ENCODE peak calls at places on chromosomes 11 and 22, in five cellular contexts. F is HCT116, P is GM12878, R is SK-N-SH, C is HepG2. X is an unnamed sample.
A peak's percentile ranks its signal among the peaks of the same experiment; 100 is the strongest.

GRCh38 chr22:37171662-37172061 is 16.4 kb downstream of the C1QTNF6 start:
- DNase-seq in P (no peak), C (no peak), R (peak; percentile 1), F (no peak), X (no peak)

GRCh38 chr11:123103326-123103980 is 41.5 kb upstream of the HSPA8 start:
- DNase-seq in F (peak; percentile 60), C (peak; percentile 18), R (peak; percentile 76), P (no peak), X (peak; percentile 33)

GRCh38 chr11:108817971-108818370 is 153.1 kb downstream of the DDX10 start:
- DNase-seq in P (no peak), R (no peak), C (peak; percentile 33), F (no peak), X (no peak)

GRCh38 chr11:47538741-47539575 is 14.0 kb downstream of the CELF1 start:
- DNase-seq in F (no peak), P (no peak), R (no peak), C (no peak), X (no peak)

GRCh38 chr11:119404872-119405271 is 18.1 kb downstream of the THY1 start:
- DNase-seq in R (no peak), F (no peak), P (no peak), C (no peak), X (no peak)

GRCh38 chr11:68424101-68424632 is 36.4 kb upstream of the PPP6R3 start:
- DNase-seq in R (no peak), C (no peak), F (no peak), P (no peak), X (no peak)

GRCh38 chr11:114039551-114039950 is 20.0 kb upstream of the ZBTB16 start:
- DNase-seq in C (no peak), P (no peak), F (no peak), R (no peak), X (no peak)

GRCh38 chr11:103897156-103897555 is 139.3 kb upstream of the DDI1 start:
- DNase-seq in R (no peak), C (no peak), F (no peak), P (no peak), X (no peak)

GRCh38 chr11:122068096-122068495 is 47.9 kb downstream of the BLID start:
- DNase-seq in R (no peak), C (no peak), P (no peak), F (no peak), X (no peak)

GRCh38 chr11:106480581-106481185 is 403.2 kb downstream of the AASDHPPT start:
- DNase-seq in P (no peak), R (no peak), F (no peak), C (peak; percentile 12), X (no peak)

GRCh38 chr11:16986434-16987204 is 27.6 kb downstream of the PLEKHA7 start:
- DNase-seq in P (peak; percentile 75), C (no peak), R (no peak), F (no peak), X (peak; percentile 22)

GRCh38 chr11:6156628-6157367 is 13.3 kb downstream of the OR52B2 start:
- DNase-seq in F (no peak), C (no peak), P (no peak), R (no peak), X (no peak)

GRCh38 chr11:25520459-25520858 is 811.5 kb upstream of the ANO3 start:
- DNase-seq in R (no peak), P (no peak), F (no peak), C (no peak), X (no peak)

GRCh38 chr11:699753-700152 is 4.1 kb downstream of the TMEM80 start:
- DNase-seq in F (no peak), C (no peak), P (no peak), R (no peak), X (no peak)

GRCh38 chr11:62169448-62169847 is 20.6 kb upstream of the SCGB1D1 start:
- DNase-seq in P (no peak), F (no peak), R (no peak), C (no peak), X (no peak)

GRCh38 chr11:96331556-96332168 is 11.3 kb downstream of the MAML2 start:
- DNase-seq in P (no peak), R (no peak), C (no peak), F (no peak), X (no peak)

GRCh38 chr11:67376873-67377808 is 3.7 kb upstream of the CLCF1 start:
- DNase-seq in P (no peak), R (no peak), F (no peak), C (no peak), X (no peak)

GRCh38 chr11:69861901-69862300 is 42.7 kb upstream of the FGF3 start:
- DNase-seq in F (no peak), R (no peak), C (no peak), P (no peak), X (no peak)

GRCh38 chr11:106668147-106668546 is 350.1 kb downstream of the GUCY1A2 start:
- DNase-seq in P (no peak), C (no peak), R (no peak), F (no peak), X (no peak)

GRCh38 chr11:102527701-102528100 is 2.8 kb downstream of the MMP7 start:
- DNase-seq in R (no peak), C (no peak), P (no peak), F (no peak), X (no peak)

GRCh38 chr22:40951795-40952602 is 821 bp downstream of the RBX1 start:
- DNase-seq in C (no peak), R (no peak), F (no peak), P (peak; percentile 33), X (no peak)

GRCh38 chr11:13238879-13239514 is 38.6 kb upstream of the BMAL1 start:
- DNase-seq in C (peak; percentile 35), F (peak; percentile 57), P (no peak), R (peak; percentile 32), X (peak; percentile 56)

GRCh38 chr11:1733716-1734351 is 16.6 kb downstream of the IFITM10 start:
- DNase-seq in F (no peak), P (no peak), C (no peak), R (no peak), X (no peak)

GRCh38 chr11:68569357-68569756 is 108.8 kb downstream of the PPP6R3 start:
- DNase-seq in F (no peak), R (no peak), P (peak; percentile 28), C (no peak), X (no peak)

GRCh38 chr11:28245131-28245530 is 136.9 kb downstream of the METTL15 start:
- DNase-seq in C (no peak), P (no peak), F (no peak), R (no peak), X (no peak)

GRCh38 chr11:117378966-117379865 is 51.6 kb downstream of the CEP164 start:
- DNase-seq in C (no peak), R (peak; percentile 79), F (no peak), P (no peak), X (no peak)

GRCh38 chr11:68266121-68266891 is 5.5 kb downstream of the C11orf24 start:
- DNase-seq in R (no peak), C (no peak), F (no peak), P (peak; percentile 81), X (peak; percentile 3)

GRCh38 chr11:83609181-83609580 is 323.0 kb upstream of the CCDC90B start:
- DNase-seq in C (no peak), R (no peak), F (no peak), P (no peak), X (no peak)

GRCh38 chr11:69474736-69475135 is 6.7 kb upstream of the LINC01488 start:
- DNase-seq in R (no peak), P (no peak), C (no peak), F (no peak), X (no peak)

GRCh38 chr11:86052697-86053641 is 15.9 kb downstream of the PICALM start:
- DNase-seq in P (no peak), R (no peak), F (no peak), C (no peak), X (no peak)

GRCh38 chr22:45208993-45209838 is 31.5 kb downstream of the KIAA0930 start:
- DNase-seq in P (no peak), C (no peak), R (peak; percentile 93), F (no peak), X (peak; percentile 78)

GRCh38 chr11:69394902-69395690 is 86.4 kb upstream of the LINC01488 start:
- DNase-seq in R (no peak), C (no peak), F (no peak), P (no peak), X (no peak)

DNA sequence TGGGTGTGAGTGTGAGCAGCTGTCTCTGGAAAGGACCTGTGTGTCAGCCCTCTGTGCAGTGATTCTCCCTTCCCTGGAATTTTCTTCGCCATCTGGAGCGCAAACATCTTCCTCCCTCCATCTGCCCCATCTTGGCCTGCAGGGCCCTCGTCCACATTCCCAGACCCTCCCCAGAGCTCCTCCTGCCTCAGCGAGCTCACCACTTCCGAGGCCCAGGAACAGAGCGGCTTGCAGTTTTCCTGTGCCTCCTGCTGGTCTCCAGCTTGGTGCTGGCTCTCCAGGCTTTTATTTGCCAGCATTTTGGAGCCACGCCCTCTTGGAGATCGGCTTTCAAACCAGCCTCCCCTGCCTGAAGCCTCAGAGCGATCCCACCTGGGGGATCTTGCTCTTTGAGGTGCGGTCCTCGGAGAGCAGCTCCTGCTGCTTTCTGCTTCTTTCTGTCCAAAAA is at the start of gene GPHA2:
- DNase-seq in F (no peak), R (no peak), P (no peak), C (peak; percentile 68), X (peak; percentile 54)
- TF ChIP-seq ZBTB33 in F (no peak), R (no peak), P (no peak), C (no peak), X (no peak)

GRCh38 chr11:38718659-38719058 is 2120.6 kb upstream of the RAG2 start:
- DNase-seq in C (no peak), F (no peak), R (no peak), P (no peak), X (peak; percentile 35)
- TF ChIP-seq ZBTB33 in C (no peak), F (no peak), R (no peak), P (no peak), X (no peak)

GRCh38 chr11:128066429-128066828 is 520.9 kb downstream of the ETS1 start:
- DNase-seq in P (no peak), C (no peak), F (no peak), R (no peak), X (no peak)
- TF ChIP-seq ZBTB33 in P (no peak), C (no peak), F (no peak), R (no peak), X (no peak)

GRCh38 chr11:42923651-42924050 is 388.1 kb upstream of the API5 start:
- DNase-seq in P (no peak), F (no peak), R (no peak), C (no peak), X (no peak)
- TF ChIP-seq ZBTB33 in P (no peak), F (no peak), R (no peak), C (no peak), X (no peak)

DNA sequence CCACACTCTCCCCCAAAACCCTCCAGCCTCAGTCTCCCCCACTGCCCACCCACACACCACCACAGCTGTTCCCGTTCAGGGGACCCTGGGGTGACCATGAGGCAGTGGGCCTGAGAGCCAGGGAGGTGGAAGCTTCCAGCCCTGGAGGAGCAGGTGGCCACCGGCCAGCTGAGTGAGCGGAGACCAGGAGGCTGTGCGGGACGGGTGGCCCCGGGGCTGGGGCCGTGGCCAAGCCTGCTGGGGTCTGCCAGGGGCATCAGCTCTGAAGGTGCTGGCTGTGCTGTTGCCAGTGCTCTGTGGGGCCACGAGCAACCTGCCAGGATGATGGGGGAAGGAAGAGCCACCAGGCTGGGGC is 26.0 kb downstream of the OSBPL5 start:
- DNase-seq in P (no peak), F (no peak), C (no peak), R (no peak), X (no peak)
- TF ChIP-seq ZBTB33 in P (no peak), F (no peak), C (no peak), R (no peak), X (no peak)

X was measured in K562.